ENCODE peak calls at places on chromosomes 4 and X, in four cellular contexts. W is CD4-positive, CD25-positive, alpha-beta regulatory T cell; C is mammary epithelial cell; L is fibroblast of lung. I is an unnamed sample.

GRCh38 chrX:97882306-97882705 is 998.6 kb downstream of the RPA4 start:
- DNase-seq in W (no peak), C (no peak), L (no peak), I (no peak)

GRCh38 chr4:171981185-171981584 is 168.0 kb downstream of the GALNTL6 start:
- DNase-seq in W (no peak), C (no peak), L (peak; percentile 5), I (no peak)

GRCh38 chr4:151129801-151130200 is 30.4 kb downstream of the RPS3A start:
- DNase-seq in W (no peak), C (no peak), L (no peak), I (no peak)

GRCh38 chr4:10117424-10118354 is 1.1 kb upstream of the WDR1 start:
- DNase-seq in W (peak; percentile 76), C (no peak), L (peak; percentile 67), I (no peak)

GRCh38 chr4:154559931-154560801 is 2.6 kb upstream of the FGB start:
- DNase-seq in W (no peak), C (no peak), L (no peak), I (no peak)

GRCh38 chr4:23614284-23614892 is 275.5 kb downstream of the PPARGC1A start:
- DNase-seq in W (peak; percentile 0), C (peak; percentile 0), L (peak; percentile 61), I (no peak)

GRCh38 chr4:83022724-83023427 is 12.1 kb upstream of the COPS4 start:
- DNase-seq in W (no peak), C (peak; percentile 47), L (peak; percentile 49), I (no peak)

GRCh38 chr4:56130609-56131150 is 181.9 kb downstream of the CEP135 start:
- DNase-seq in W (no peak), C (no peak), L (peak; percentile 69), I (no peak)

GRCh38 chr4:171983935-171984805 is 171.0 kb downstream of the GALNTL6 start:
- DNase-seq in W (no peak), C (no peak), L (peak; percentile 2), I (no peak)

GRCh38 chr4:10051536-10052135 is 30.3 kb upstream of the SLC2A9 start:
- DNase-seq in W (no peak), C (no peak), L (no peak), I (no peak)

GRCh38 chr4:184370711-184371389 is 103.5 kb downstream of the IRF2 start:
- DNase-seq in W (no peak), C (no peak), L (peak; percentile 75), I (no peak)

GRCh38 chr4:104381729-104382128 is 113.0 kb downstream of the CXXC4 start:
- DNase-seq in W (no peak), C (no peak), L (no peak), I (no peak)

GRCh38 chr4:153204247-153205027 is at the start of gene TRIM2:
- DNase-seq in W (no peak), C (no peak), L (peak; percentile 80), I (no peak)

GRCh38 chrX:49176421-49177326 is 5.0 kb downstream of the PLP2 start:
- DNase-seq in W (no peak), C (peak; percentile 74), L (no peak), I (no peak)

GRCh38 chrX:74242484-74243138 is 61.4 kb upstream of the ZCCHC13 start:
- DNase-seq in W (no peak), C (peak; percentile 83), L (peak; percentile 18), I (no peak)

GRCh38 chr4:153166971-153167501 is 37.2 kb upstream of the TRIM2 start:
- DNase-seq in W (no peak), C (peak; percentile 73), L (peak; percentile 73), I (no peak)

DNA sequence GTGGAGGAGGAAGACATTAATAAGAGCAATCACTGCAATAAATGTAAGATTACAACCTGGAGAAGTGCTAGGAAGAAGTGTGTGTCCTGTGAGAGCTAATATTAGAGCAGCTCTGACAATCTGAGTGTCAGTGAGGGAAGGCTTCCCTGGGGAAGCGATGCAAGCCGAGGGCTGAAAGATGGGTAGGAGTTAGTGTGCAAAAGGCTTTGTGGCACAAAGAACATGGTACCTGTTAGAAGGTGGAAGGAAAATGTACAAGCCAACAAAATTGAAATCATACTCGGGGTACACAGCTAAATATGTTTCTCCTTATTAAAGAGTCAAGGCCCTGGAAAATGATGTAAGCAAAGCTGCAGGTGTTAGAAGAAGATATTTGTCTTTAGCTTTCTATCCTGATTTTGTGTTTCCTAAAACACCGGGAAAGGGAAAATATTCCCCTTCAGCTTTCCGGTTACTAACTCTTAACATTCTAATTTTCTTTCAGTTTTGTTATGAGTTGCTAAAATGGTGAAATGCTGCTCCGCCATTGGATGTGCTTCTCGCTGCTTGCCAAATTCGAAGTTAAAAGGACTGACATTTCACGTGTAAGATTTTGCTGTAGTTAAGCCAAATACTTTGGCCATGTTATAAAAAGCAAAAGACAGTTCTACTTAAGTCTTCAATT is 808 bp downstream of the THAP6 start:
- DNase-seq in W (peak; percentile 75), C (peak; percentile 4), L (no peak), I (no peak)
- H3K4me1 ChIP-seq in W (peaks cover 61% of the 10 kb centered on the region), C (peaks cover 23% of the 10 kb centered on the region), L (peaks cover 3% of the 10 kb centered on the region), I (peaks cover 31% of the 10 kb centered on the region)

GRCh38 chr4:26877946-26878345 is 17.3 kb downstream of the STIM2 start:
- DNase-seq in W (no peak), C (no peak), L (no peak), I (no peak)

GRCh38 chr4:26878729-26879415 is 18.2 kb downstream of the STIM2 start:
- DNase-seq in W (peak; percentile 50), C (peak; percentile 73), L (peak; percentile 55), I (no peak)

GRCh38 chr4:26879805-26880204 is 19.2 kb downstream of the STIM2 start:
- DNase-seq in W (no peak), C (no peak), L (peak; percentile 33), I (no peak)

GRCh38 chr4:26874110-26874509 is 13.5 kb downstream of the STIM2 start:
- DNase-seq in W (no peak), C (no peak), L (no peak), I (no peak)

GRCh38 chr4:26877417-26877816 is 16.8 kb downstream of the STIM2 start:
- DNase-seq in W (no peak), C (no peak), L (no peak), I (no peak)
- H3K27ac ChIP-seq in W (peak overlapping the region; percentile 80), C (no peak overlapping the region), L (no peak overlapping the region), I (peak overlapping the region; percentile 61)

DNA sequence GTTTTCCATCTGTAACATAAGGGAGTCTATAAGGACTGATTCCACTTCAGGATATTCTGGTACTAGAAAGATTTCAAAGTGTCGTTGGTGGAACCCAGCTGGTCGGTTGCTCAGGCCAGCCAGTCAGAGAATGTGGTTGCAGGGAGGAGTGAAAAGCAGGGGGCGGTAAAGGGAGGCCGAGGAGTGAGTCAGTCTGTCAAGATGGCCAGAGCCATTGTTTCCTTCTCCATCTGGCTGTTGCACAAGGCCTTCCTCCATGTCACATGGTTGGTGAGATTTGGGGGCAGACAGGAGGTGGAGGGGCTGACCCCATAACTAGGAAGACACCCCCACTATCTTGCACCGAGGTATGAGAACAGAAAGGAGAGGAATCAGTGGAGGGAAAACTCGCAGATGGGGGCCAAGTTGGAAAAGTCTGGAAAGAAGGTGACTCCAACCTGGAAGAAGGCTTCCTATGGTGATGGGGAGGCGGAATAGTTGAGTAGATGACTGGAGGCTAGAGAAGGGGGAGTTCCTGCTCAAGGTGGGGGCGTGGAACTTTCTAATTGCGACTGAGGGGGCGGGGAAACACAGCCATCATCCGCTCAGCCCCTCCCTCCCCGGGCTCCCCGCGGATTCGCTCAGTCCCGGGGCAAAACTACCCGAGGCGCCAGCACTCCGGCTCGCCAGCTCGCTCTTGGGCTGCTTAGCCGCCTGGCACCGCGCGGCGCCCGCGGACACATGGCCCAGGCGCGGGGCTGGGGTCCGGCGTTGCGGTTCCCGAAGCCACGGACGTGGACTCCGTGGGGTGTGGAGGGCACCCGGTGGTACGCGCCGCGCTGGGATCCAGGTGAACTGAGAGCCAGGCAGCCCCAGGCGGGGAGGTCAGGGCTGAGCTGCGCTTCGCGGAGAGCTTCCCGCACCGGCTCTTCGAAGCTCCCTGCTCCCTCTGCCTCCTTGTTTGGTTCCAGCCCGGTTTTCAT is 38.5 kb downstream of the STARD8 start:
- DNase-seq in W (peak; percentile 47), C (peak; percentile 10), L (peak; percentile 63), I (no peak)
- H3K4me3 ChIP-seq in W (no peak overlapping the region), C (no peak overlapping the region), L (peak overlapping the region; percentile 45), I (peak overlapping the region; percentile 12)

GRCh38 chr4:146232131-146232722 is 17.9 kb downstream of the REELD1 start:
- DNase-seq in W (no peak), C (peak; percentile 31), L (no peak), I (no peak)
- H3K4me1 ChIP-seq in W (no peaks in the 10 kb centered on the region), C (no peaks in the 10 kb centered on the region), L (no peaks in the 10 kb centered on the region), I (no peaks in the 10 kb centered on the region)

DNA sequence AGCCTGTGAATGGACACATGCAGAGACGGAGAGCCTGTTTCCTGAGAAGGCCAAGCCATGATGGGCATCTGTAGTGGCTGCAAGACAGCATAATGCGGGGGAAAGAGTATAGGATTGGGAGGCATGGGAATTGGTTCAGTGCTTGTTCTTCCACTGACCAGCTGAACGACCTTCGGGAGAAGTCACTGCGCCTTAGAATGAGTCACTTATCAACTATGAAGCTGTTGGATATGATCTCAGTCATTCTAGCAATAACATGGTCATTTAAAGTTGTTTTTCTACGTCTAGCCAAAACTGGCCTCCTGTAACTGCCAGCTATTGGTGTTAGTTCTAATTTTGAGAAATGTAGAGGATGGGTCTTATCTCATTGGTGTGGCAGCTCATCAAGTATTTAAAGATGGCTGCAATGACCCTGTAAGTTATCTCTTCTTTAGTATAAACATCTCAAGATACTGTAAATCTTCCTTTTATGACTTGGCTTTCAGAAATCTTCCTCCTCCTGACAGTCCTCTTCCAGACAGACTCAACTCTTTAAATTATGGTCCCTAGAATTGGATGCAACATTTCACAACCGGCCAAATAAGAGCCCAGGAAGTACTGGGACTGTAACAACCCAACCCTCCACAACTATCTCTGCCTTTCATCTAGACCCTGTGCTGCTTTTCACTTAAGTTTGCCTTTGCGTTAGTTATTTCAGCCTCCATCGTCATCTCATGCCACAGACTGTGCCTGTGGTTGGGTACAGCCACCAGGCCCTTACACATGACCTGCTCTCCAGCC is 243.3 kb downstream of the CBR4 start:
- DNase-seq in W (no peak), C (no peak), L (peak; percentile 93), I (no peak)
- H3K27ac ChIP-seq in W (no peak overlapping the region), C (no peak overlapping the region), L (peak overlapping the region; percentile 30), I (no peak overlapping the region)

DNA sequence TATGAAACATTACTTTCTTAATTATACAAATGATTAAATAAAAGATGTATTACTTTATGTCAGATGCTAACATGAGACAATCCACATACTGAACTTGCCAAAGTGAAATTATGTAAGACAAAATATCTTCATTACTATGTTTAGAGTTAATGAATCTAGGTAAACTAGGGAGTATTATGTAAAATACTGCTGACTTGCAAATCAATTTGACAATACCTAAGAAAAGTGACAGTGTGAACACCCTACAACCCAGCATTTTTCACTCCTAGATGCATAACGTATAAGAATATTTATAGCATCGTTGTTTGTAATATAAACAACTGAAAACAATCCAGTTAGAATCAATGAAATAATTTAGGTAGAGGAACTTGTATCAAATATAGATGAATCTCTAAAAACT is 546.3 kb downstream of the MAGEB5 start:
- DNase-seq in W (no peak), C (no peak), L (no peak), I (no peak)
- H3K4me3 ChIP-seq in W (no peak overlapping the region), C (no peak overlapping the region), L (no peak overlapping the region), I (no peak overlapping the region)

I was measured in effector memory CD4-positive, alpha-beta T cell.